ENCODE peak calls at places on chromosomes 6 and 20, in six cellular contexts. One of them, this sample, is unnamed.

GRCh38 chr20:31484001-31484400 is 8.9 kb downstream of the REM1 start:
- DNase-seq in esophagus squamous epithelium: no peak
- DNase-seq in NCI-H2029 treated with DMSO at 0.1 percent for 48 hours: no peak
- DNase-seq in mucosa of descending colon: peak
- DNase-seq in HTR-8/SVneo: no peak
- DNase-seq in T-helper 17 cell: no peak
- DNase-seq in this sample: no peak

GRCh38 chr6:126040826-126041225 is 54.5 kb downstream of the TRMT11 start:
- DNase-seq in esophagus squamous epithelium: no peak
- DNase-seq in NCI-H2029 treated with DMSO at 0.1 percent for 48 hours: no peak
- DNase-seq in mucosa of descending colon: peak
- DNase-seq in HTR-8/SVneo: peak
- DNase-seq in T-helper 17 cell: no peak
- DNase-seq in this sample: peak

GRCh38 chr6:107079429-107079828 is 35.9 kb downstream of the BEND3 start:
- DNase-seq in esophagus squamous epithelium: no peak
- DNase-seq in NCI-H2029 treated with DMSO at 0.1 percent for 48 hours: no peak
- DNase-seq in mucosa of descending colon: no peak
- DNase-seq in HTR-8/SVneo: no peak
- DNase-seq in T-helper 17 cell: no peak
- DNase-seq in this sample: no peak

GRCh38 chr20:61516398-61517208 is 264.5 kb downstream of the CDH4 start:
- DNase-seq in esophagus squamous epithelium: no peak
- DNase-seq in NCI-H2029 treated with DMSO at 0.1 percent for 48 hours: no peak
- DNase-seq in mucosa of descending colon: no peak
- DNase-seq in HTR-8/SVneo: no peak
- DNase-seq in T-helper 17 cell: no peak
- DNase-seq in this sample: no peak

GRCh38 chr6:5142915-5143314 is 57.8 kb downstream of the PPP1R3G start:
- DNase-seq in esophagus squamous epithelium: no peak
- DNase-seq in NCI-H2029 treated with DMSO at 0.1 percent for 48 hours: no peak
- DNase-seq in mucosa of descending colon: no peak
- DNase-seq in HTR-8/SVneo: peak
- DNase-seq in T-helper 17 cell: no peak
- DNase-seq in this sample: no peak

GRCh38 chr6:49787176-49787575 is at the start of gene PGK2:
- DNase-seq in esophagus squamous epithelium: no peak
- DNase-seq in NCI-H2029 treated with DMSO at 0.1 percent for 48 hours: no peak
- DNase-seq in mucosa of descending colon: no peak
- DNase-seq in HTR-8/SVneo: no peak
- DNase-seq in T-helper 17 cell: no peak
- DNase-seq in this sample: no peak

GRCh38 chr20:48901326-48901725 is 20.2 kb upstream of the ARFGEF2 start:
- DNase-seq in esophagus squamous epithelium: no peak
- DNase-seq in NCI-H2029 treated with DMSO at 0.1 percent for 48 hours: no peak
- DNase-seq in mucosa of descending colon: no peak
- DNase-seq in HTR-8/SVneo: no peak
- DNase-seq in T-helper 17 cell: no peak
- DNase-seq in this sample: no peak

GRCh38 chr20:878511-879307 is 37.4 kb downstream of the ANGPT4 start:
- DNase-seq in esophagus squamous epithelium: no peak
- DNase-seq in NCI-H2029 treated with DMSO at 0.1 percent for 48 hours: no peak
- DNase-seq in mucosa of descending colon: no peak
- DNase-seq in HTR-8/SVneo: peak
- DNase-seq in T-helper 17 cell: no peak
- DNase-seq in this sample: peak

GRCh38 chr20:36866164-36866563 is 9.8 kb upstream of the TLDC2 start:
- DNase-seq in esophagus squamous epithelium: no peak
- DNase-seq in NCI-H2029 treated with DMSO at 0.1 percent for 48 hours: no peak
- DNase-seq in mucosa of descending colon: no peak
- DNase-seq in HTR-8/SVneo: no peak
- DNase-seq in T-helper 17 cell: no peak
- DNase-seq in this sample: no peak

GRCh38 chr6:127690092-127690491 is 113.1 kb downstream of the C6orf58 start:
- DNase-seq in esophagus squamous epithelium: no peak
- DNase-seq in NCI-H2029 treated with DMSO at 0.1 percent for 48 hours: no peak
- DNase-seq in mucosa of descending colon: no peak
- DNase-seq in HTR-8/SVneo: peak
- DNase-seq in T-helper 17 cell: no peak
- DNase-seq in this sample: peak